ENCODE peak calls at places on chromosomes 13 and 19, in ten cellular contexts. One of them, this sample, is unnamed.

GRCh38 chr19:50979758-50980157 is 4.0 kb downstream of the KLK7 start:
- DNase-seq in CD8-positive, alpha-beta T cell: no peak
- DNase-seq in heart right ventricle: no peak
- DNase-seq in ovary: no peak
- DNase-seq in spleen: no peak
- DNase-seq in prostate gland: no peak
- DNase-seq in nephron progenitor cell: no peak
- DNase-seq in GM12865: no peak
- DNase-seq in cardiac fibroblast: no peak
- DNase-seq in colonic mucosa: no peak
- DNase-seq in this sample: no peak

GRCh38 chr13:76730220-76730619 is 156.0 kb downstream of the KCTD12 start:
- DNase-seq in colonic mucosa: no peak
- DNase-seq in nephron progenitor cell: no peak
- DNase-seq in ovary: no peak
- DNase-seq in spleen: no peak
- DNase-seq in CD8-positive, alpha-beta T cell: no peak
- DNase-seq in heart right ventricle: no peak
- DNase-seq in prostate gland: no peak
- DNase-seq in cardiac fibroblast: peak; percentile 35
- DNase-seq in GM12865: no peak
- DNase-seq in this sample: no peak

GRCh38 chr13:45196091-45196490 is 4.8 kb downstream of the KCTD4 start:
- DNase-seq in GM12865: no peak
- DNase-seq in cardiac fibroblast: peak; percentile 47
- DNase-seq in prostate gland: no peak
- DNase-seq in spleen: no peak
- DNase-seq in colonic mucosa: no peak
- DNase-seq in CD8-positive, alpha-beta T cell: no peak
- DNase-seq in ovary: no peak
- DNase-seq in nephron progenitor cell: no peak
- DNase-seq in heart right ventricle: no peak
- DNase-seq in this sample: no peak

GRCh38 chr13:59728896-59729545 is 434.7 kb downstream of the DIAPH3 start:
- DNase-seq in prostate gland: no peak
- DNase-seq in spleen: no peak
- DNase-seq in nephron progenitor cell: no peak
- DNase-seq in CD8-positive, alpha-beta T cell: no peak
- DNase-seq in colonic mucosa: no peak
- DNase-seq in ovary: no peak
- DNase-seq in GM12865: no peak
- DNase-seq in heart right ventricle: no peak
- DNase-seq in cardiac fibroblast: no peak
- DNase-seq in this sample: no peak

GRCh38 chr13:23578411-23579071 is 8.3 kb downstream of the TNFRSF19 start:
- DNase-seq in nephron progenitor cell: peak; percentile 75
- DNase-seq in prostate gland: peak; percentile 71
- DNase-seq in spleen: peak; percentile 96
- DNase-seq in heart right ventricle: peak; percentile 77
- DNase-seq in colonic mucosa: peak; percentile 80
- DNase-seq in cardiac fibroblast: peak; percentile 70
- DNase-seq in GM12865: peak; percentile 95
- DNase-seq in ovary: peak; percentile 74
- DNase-seq in CD8-positive, alpha-beta T cell: peak; percentile 59
- DNase-seq in this sample: peak; percentile 64

GRCh38 chr19:4638330-4638729 is 986 bp upstream of the TNFAIP8L1 start:
- DNase-seq in spleen: peak; percentile 84
- DNase-seq in heart right ventricle: peak; percentile 80
- DNase-seq in colonic mucosa: no peak
- DNase-seq in nephron progenitor cell: no peak
- DNase-seq in GM12865: peak; percentile 30
- DNase-seq in CD8-positive, alpha-beta T cell: no peak
- DNase-seq in cardiac fibroblast: peak; percentile 33
- DNase-seq in prostate gland: no peak
- DNase-seq in ovary: peak; percentile 29
- DNase-seq in this sample: no peak

GRCh38 chr13:26707122-26708006 is 53.2 kb downstream of the GPR12 start:
- DNase-seq in CD8-positive, alpha-beta T cell: peak; percentile 19
- DNase-seq in ovary: no peak
- DNase-seq in colonic mucosa: no peak
- DNase-seq in heart right ventricle: peak; percentile 36
- DNase-seq in GM12865: peak; percentile 59
- DNase-seq in nephron progenitor cell: peak; percentile 47
- DNase-seq in prostate gland: no peak
- DNase-seq in cardiac fibroblast: peak; percentile 68
- DNase-seq in spleen: no peak
- DNase-seq in this sample: peak; percentile 53

GRCh38 chr13:92362717-92363116 is 863.9 kb upstream of the GPC6 start:
- DNase-seq in spleen: no peak
- DNase-seq in ovary: no peak
- DNase-seq in cardiac fibroblast: peak; percentile 72
- DNase-seq in CD8-positive, alpha-beta T cell: no peak
- DNase-seq in heart right ventricle: no peak
- DNase-seq in GM12865: no peak
- DNase-seq in prostate gland: no peak
- DNase-seq in nephron progenitor cell: no peak
- DNase-seq in colonic mucosa: no peak
- DNase-seq in this sample: no peak

GRCh38 chr19:30105316-30105715 is 163.3 kb downstream of the URI1 start:
- DNase-seq in heart right ventricle: no peak
- DNase-seq in prostate gland: no peak
- DNase-seq in colonic mucosa: no peak
- DNase-seq in ovary: no peak
- DNase-seq in cardiac fibroblast: no peak
- DNase-seq in GM12865: no peak
- DNase-seq in CD8-positive, alpha-beta T cell: no peak
- DNase-seq in nephron progenitor cell: no peak
- DNase-seq in spleen: no peak
- DNase-seq in this sample: no peak

GRCh38 chr13:76709851-76710250 is 176.4 kb downstream of the KCTD12 start:
- DNase-seq in colonic mucosa: no peak
- DNase-seq in prostate gland: no peak
- DNase-seq in spleen: no peak
- DNase-seq in cardiac fibroblast: no peak
- DNase-seq in heart right ventricle: no peak
- DNase-seq in GM12865: no peak
- DNase-seq in ovary: no peak
- DNase-seq in CD8-positive, alpha-beta T cell: no peak
- DNase-seq in nephron progenitor cell: no peak
- DNase-seq in this sample: no peak

GRCh38 chr13:44116562-44117315 is 237.0 kb downstream of the LACC1 start:
- DNase-seq in prostate gland: no peak
- DNase-seq in GM12865: no peak
- DNase-seq in spleen: no peak
- DNase-seq in colonic mucosa: no peak
- DNase-seq in heart right ventricle: peak; percentile 40
- DNase-seq in ovary: no peak
- DNase-seq in nephron progenitor cell: no peak
- DNase-seq in CD8-positive, alpha-beta T cell: no peak
- DNase-seq in cardiac fibroblast: peak; percentile 53
- DNase-seq in this sample: no peak

DNA sequence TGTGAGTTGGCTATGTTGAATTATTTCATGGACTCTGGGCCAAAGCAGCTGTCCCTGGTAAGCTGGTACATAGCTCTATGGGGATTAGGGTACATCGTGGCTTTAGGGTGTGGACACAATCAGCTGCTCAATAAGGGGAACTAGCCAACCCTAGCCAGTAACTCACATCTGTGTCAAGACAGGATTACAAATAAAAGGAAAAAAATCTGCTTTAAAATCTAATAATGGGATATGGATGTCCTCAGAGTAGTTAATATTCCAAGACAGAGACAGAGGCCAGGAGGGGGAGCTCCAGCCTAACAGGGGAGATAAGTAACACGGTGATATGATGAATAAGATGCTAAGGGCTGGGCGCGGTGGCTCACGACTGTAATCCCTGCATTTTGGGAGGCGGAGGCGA is 21.1 kb upstream of the ZNF766 start:
- DNase-seq in GM12865: no peak
- DNase-seq in ovary: peak; percentile 58
- DNase-seq in prostate gland: peak; percentile 48
- DNase-seq in spleen: peak; percentile 77
- DNase-seq in CD8-positive, alpha-beta T cell: peak; percentile 70
- DNase-seq in cardiac fibroblast: peak; percentile 42
- DNase-seq in colonic mucosa: peak; percentile 62
- DNase-seq in nephron progenitor cell: peak; percentile 6
- DNase-seq in heart right ventricle: peak; percentile 38
- DNase-seq in this sample: no peak
- TF ChIP-seq CTCF in GM12865: no peak
- TF ChIP-seq CTCF in ovary: no peak
- TF ChIP-seq CTCF in prostate gland: peak; percentile 66
- TF ChIP-seq CTCF in spleen: peak; percentile 9
- TF ChIP-seq CTCF in CD8-positive, alpha-beta T cell: peak; percentile 45
- TF ChIP-seq CTCF in cardiac fibroblast: peak; percentile 50
- TF ChIP-seq CTCF in colonic mucosa: peak; percentile 27
- TF ChIP-seq CTCF in nephron progenitor cell: peak; percentile 18
- TF ChIP-seq CTCF in heart right ventricle: peak; percentile 59
- TF ChIP-seq CTCF in this sample: peak; percentile 60

GRCh38 chr19:44886141-44886540 is 4.9 kb upstream of the TOMM40 start:
- DNase-seq in colonic mucosa: no peak
- DNase-seq in cardiac fibroblast: no peak
- DNase-seq in prostate gland: no peak
- DNase-seq in GM12865: no peak
- DNase-seq in nephron progenitor cell: no peak
- DNase-seq in CD8-positive, alpha-beta T cell: no peak
- DNase-seq in heart right ventricle: no peak
- DNase-seq in spleen: no peak
- DNase-seq in ovary: no peak
- DNase-seq in this sample: no peak

GRCh38 chr19:44884566-44884965 is 6.5 kb upstream of the TOMM40 start:
- DNase-seq in colonic mucosa: no peak
- DNase-seq in ovary: no peak
- DNase-seq in nephron progenitor cell: no peak
- DNase-seq in prostate gland: no peak
- DNase-seq in CD8-positive, alpha-beta T cell: no peak
- DNase-seq in GM12865: no peak
- DNase-seq in cardiac fibroblast: no peak
- DNase-seq in heart right ventricle: no peak
- DNase-seq in spleen: no peak
- DNase-seq in this sample: no peak

GRCh38 chr19:44889830-44890365 is 1.2 kb upstream of the TOMM40 start:
- DNase-seq in colonic mucosa: no peak
- DNase-seq in CD8-positive, alpha-beta T cell: no peak
- DNase-seq in GM12865: peak; percentile 21
- DNase-seq in ovary: no peak
- DNase-seq in prostate gland: no peak
- DNase-seq in spleen: no peak
- DNase-seq in cardiac fibroblast: no peak
- DNase-seq in nephron progenitor cell: no peak
- DNase-seq in heart right ventricle: no peak
- DNase-seq in this sample: no peak

GRCh38 chr19:44890366-44891015 is 563 bp upstream of the TOMM40 start:
- DNase-seq in cardiac fibroblast: peak; percentile 100
- DNase-seq in CD8-positive, alpha-beta T cell: no peak
- DNase-seq in nephron progenitor cell: no peak
- DNase-seq in colonic mucosa: peak; percentile 100
- DNase-seq in prostate gland: peak; percentile 100
- DNase-seq in GM12865: no peak
- DNase-seq in ovary: no peak
- DNase-seq in heart right ventricle: peak; percentile 100
- DNase-seq in spleen: peak; percentile 99
- DNase-seq in this sample: peak; percentile 94

GRCh38 chr19:44887648-44888047 is 3.4 kb upstream of the TOMM40 start:
- DNase-seq in prostate gland: no peak
- DNase-seq in nephron progenitor cell: no peak
- DNase-seq in colonic mucosa: no peak
- DNase-seq in GM12865: no peak
- DNase-seq in heart right ventricle: no peak
- DNase-seq in CD8-positive, alpha-beta T cell: no peak
- DNase-seq in cardiac fibroblast: no peak
- DNase-seq in spleen: no peak
- DNase-seq in ovary: no peak
- DNase-seq in this sample: no peak
- TF ChIP-seq CTCF in prostate gland: no peak
- TF ChIP-seq CTCF in nephron progenitor cell: no peak
- TF ChIP-seq CTCF in colonic mucosa: no peak
- TF ChIP-seq CTCF in GM12865: no peak
- TF ChIP-seq CTCF in heart right ventricle: no peak
- TF ChIP-seq CTCF in CD8-positive, alpha-beta T cell: no peak
- TF ChIP-seq CTCF in cardiac fibroblast: no peak
- TF ChIP-seq CTCF in spleen: no peak
- TF ChIP-seq CTCF in ovary: no peak
- TF ChIP-seq CTCF in this sample: no peak

GRCh38 chr19:56217039-56217949 is 15.2 kb downstream of the ZSCAN5C start:
- DNase-seq in cardiac fibroblast: peak; percentile 38
- DNase-seq in prostate gland: peak; percentile 24
- DNase-seq in ovary: no peak
- DNase-seq in heart right ventricle: peak; percentile 4
- DNase-seq in nephron progenitor cell: peak; percentile 9
- DNase-seq in colonic mucosa: no peak
- DNase-seq in GM12865: no peak
- DNase-seq in spleen: no peak
- DNase-seq in CD8-positive, alpha-beta T cell: no peak
- DNase-seq in this sample: no peak

GRCh38 chr19:56222901-56223300 is 20.8 kb downstream of the ZSCAN5C start:
- DNase-seq in GM12865: no peak
- DNase-seq in cardiac fibroblast: no peak
- DNase-seq in CD8-positive, alpha-beta T cell: no peak
- DNase-seq in colonic mucosa: no peak
- DNase-seq in ovary: no peak
- DNase-seq in nephron progenitor cell: no peak
- DNase-seq in heart right ventricle: no peak
- DNase-seq in spleen: no peak
- DNase-seq in prostate gland: no peak
- DNase-seq in this sample: no peak

GRCh38 chr19:56223481-56223880 is 21.4 kb downstream of the ZSCAN5C start:
- DNase-seq in spleen: no peak
- DNase-seq in nephron progenitor cell: no peak
- DNase-seq in GM12865: no peak
- DNase-seq in prostate gland: no peak
- DNase-seq in ovary: no peak
- DNase-seq in cardiac fibroblast: no peak
- DNase-seq in heart right ventricle: no peak
- DNase-seq in CD8-positive, alpha-beta T cell: no peak
- DNase-seq in colonic mucosa: no peak
- DNase-seq in this sample: no peak

GRCh38 chr19:56221851-56222250 is 19.8 kb downstream of the ZSCAN5C start:
- DNase-seq in ovary: no peak
- DNase-seq in colonic mucosa: no peak
- DNase-seq in prostate gland: no peak
- DNase-seq in spleen: no peak
- DNase-seq in CD8-positive, alpha-beta T cell: no peak
- DNase-seq in GM12865: no peak
- DNase-seq in heart right ventricle: no peak
- DNase-seq in nephron progenitor cell: no peak
- DNase-seq in cardiac fibroblast: no peak
- DNase-seq in this sample: no peak
- TF ChIP-seq CTCF in ovary: no peak
- TF ChIP-seq CTCF in colonic mucosa: no peak
- TF ChIP-seq CTCF in prostate gland: no peak
- TF ChIP-seq CTCF in spleen: no peak
- TF ChIP-seq CTCF in CD8-positive, alpha-beta T cell: no peak
- TF ChIP-seq CTCF in GM12865: no peak
- TF ChIP-seq CTCF in heart right ventricle: no peak
- TF ChIP-seq CTCF in nephron progenitor cell: no peak
- TF ChIP-seq CTCF in cardiac fibroblast: no peak
- TF ChIP-seq CTCF in this sample: no peak

DNA sequence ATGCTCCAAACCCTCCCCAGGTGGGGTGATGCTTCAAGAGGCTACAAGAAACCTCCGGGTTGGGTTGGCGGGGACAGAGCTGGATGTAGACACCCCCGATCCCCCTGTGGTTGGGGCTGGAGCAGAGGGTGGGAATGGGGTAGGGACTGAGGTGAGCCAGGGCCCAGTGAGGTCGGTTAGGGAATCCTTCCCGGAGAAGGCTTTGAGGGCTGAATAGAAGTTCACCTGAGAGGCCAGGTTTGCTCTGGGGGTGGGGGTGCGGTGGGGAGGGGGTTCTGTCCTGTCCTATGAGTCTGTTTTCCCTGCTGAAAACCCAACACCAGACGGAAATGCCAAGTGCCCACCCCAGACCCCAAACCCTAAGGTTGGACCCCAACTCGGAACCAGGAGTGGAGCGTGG is 69.1 kb downstream of the CELF5 start:
- DNase-seq in ovary: no peak
- DNase-seq in cardiac fibroblast: no peak
- DNase-seq in prostate gland: no peak
- DNase-seq in GM12865: no peak
- DNase-seq in nephron progenitor cell: no peak
- DNase-seq in spleen: no peak
- DNase-seq in heart right ventricle: no peak
- DNase-seq in CD8-positive, alpha-beta T cell: no peak
- DNase-seq in colonic mucosa: no peak
- DNase-seq in this sample: no peak
- TF ChIP-seq CTCF in ovary: no peak
- TF ChIP-seq CTCF in cardiac fibroblast: no peak
- TF ChIP-seq CTCF in prostate gland: no peak
- TF ChIP-seq CTCF in GM12865: no peak
- TF ChIP-seq CTCF in nephron progenitor cell: no peak
- TF ChIP-seq CTCF in spleen: no peak
- TF ChIP-seq CTCF in heart right ventricle: no peak
- TF ChIP-seq CTCF in CD8-positive, alpha-beta T cell: no peak
- TF ChIP-seq CTCF in colonic mucosa: no peak
- TF ChIP-seq CTCF in this sample: no peak

This sample was measured in GM13977.